ENCODE peak calls at places on chromosomes 4 and X, in seven cellular contexts. A is PC-3, Y is GM23248, W is MM.1S, N is hepatocyte, K is GM23338, B is HCT116. M is an unnamed sample.

GRCh38 chrX:102985182-102985581 is 48.1 kb downstream of the RAB40AL start:
- DNase-seq in B (no peak), W (no peak), A (peak), K (no peak), N (no peak), Y (no peak), M (no peak)

GRCh38 chr4:153509724-153510123 is 43.6 kb downstream of the TMEM131L start:
- DNase-seq in B (no peak), W (no peak), N (no peak), Y (no peak), A (peak), K (no peak), M (no peak)

GRCh38 chrX:73850124-73851013 is 287.4 kb downstream of the CHIC1 start:
- DNase-seq in Y (peak), W (peak), N (peak), A (peak), K (peak), B (peak), M (peak)

GRCh38 chr4:176805155-176805554 is 12.4 kb upstream of the VEGFC start:
- DNase-seq in K (no peak), W (no peak), A (no peak), N (no peak), B (no peak), Y (peak), M (no peak)

GRCh38 chrX:110032534-110033161 is 29.7 kb downstream of the TMEM164 start:
- DNase-seq in Y (peak), K (no peak), A (peak), B (no peak), W (no peak), N (no peak), M (no peak)

GRCh38 chr4:138405439-138405838 is 163.3 kb upstream of the SLC7A11 start:
- DNase-seq in K (no peak), Y (peak), B (no peak), W (peak), A (peak), N (peak), M (no peak)

GRCh38 chrX:49175435-49175834 is 3.7 kb downstream of the PLP2 start:
- DNase-seq in N (no peak), W (no peak), K (no peak), B (no peak), Y (no peak), A (no peak), M (no peak)

GRCh38 chr4:147103403-147103946 is 157.8 kb upstream of the TTC29 start:
- DNase-seq in A (peak), W (no peak), Y (peak), N (peak), B (no peak), K (no peak), M (no peak)

GRCh38 chr4:8886625-8887406 is 15.2 kb upstream of the HMX1 start:
- DNase-seq in W (no peak), K (no peak), A (peak), N (no peak), B (no peak), Y (peak), M (no peak)

GRCh38 chrX:71195959-71196727 is 26.9 kb upstream of the GJB1 start:
- DNase-seq in W (no peak), A (no peak), N (no peak), K (peak), B (no peak), Y (no peak), M (no peak)

GRCh38 chrX:22373094-22373493 is 100.4 kb downstream of the CBLL2 start:
- DNase-seq in K (no peak), B (no peak), N (no peak), A (no peak), Y (no peak), W (no peak), M (no peak)

GRCh38 chrX:103254171-103254824 is 657 bp downstream of the TCEAL8 start:
- DNase-seq in K (peak), N (peak), W (peak), A (peak), Y (peak), B (peak), M (peak)

GRCh38 chrX:23616361-23616760 is 50.9 kb upstream of the PRDX4 start:
- DNase-seq in A (peak), K (peak), W (peak), N (peak), B (no peak), Y (peak), M (peak)

GRCh38 chr4:4865705-4866123 is 6.2 kb downstream of the MSX1 start:
- DNase-seq in K (peak), W (no peak), Y (no peak), B (no peak), N (no peak), A (no peak), M (peak)

GRCh38 chr4:4864940-4865704 is 5.7 kb downstream of the MSX1 start:
- DNase-seq in A (no peak), W (no peak), B (no peak), N (peak), Y (no peak), K (peak), M (peak)

GRCh38 chr4:4867745-4868505 is 8.5 kb downstream of the MSX1 start:
- DNase-seq in B (no peak), W (no peak), K (no peak), N (peak), A (no peak), Y (no peak), M (peak)

GRCh38 chr4:4866833-4867744 is 7.6 kb downstream of the MSX1 start:
- DNase-seq in K (peak), W (no peak), Y (no peak), N (peak), A (no peak), B (no peak), M (peak)

GRCh38 chr4:4866124-4866832 is 6.8 kb downstream of the MSX1 start:
- DNase-seq in B (no peak), N (peak), A (no peak), Y (no peak), W (no peak), K (peak), M (peak)
- TF ChIP-seq EZH2 in B (no peak), N (no peak), A (no peak), Y (no peak), W (no peak), K (peak), M (no peak)

DNA sequence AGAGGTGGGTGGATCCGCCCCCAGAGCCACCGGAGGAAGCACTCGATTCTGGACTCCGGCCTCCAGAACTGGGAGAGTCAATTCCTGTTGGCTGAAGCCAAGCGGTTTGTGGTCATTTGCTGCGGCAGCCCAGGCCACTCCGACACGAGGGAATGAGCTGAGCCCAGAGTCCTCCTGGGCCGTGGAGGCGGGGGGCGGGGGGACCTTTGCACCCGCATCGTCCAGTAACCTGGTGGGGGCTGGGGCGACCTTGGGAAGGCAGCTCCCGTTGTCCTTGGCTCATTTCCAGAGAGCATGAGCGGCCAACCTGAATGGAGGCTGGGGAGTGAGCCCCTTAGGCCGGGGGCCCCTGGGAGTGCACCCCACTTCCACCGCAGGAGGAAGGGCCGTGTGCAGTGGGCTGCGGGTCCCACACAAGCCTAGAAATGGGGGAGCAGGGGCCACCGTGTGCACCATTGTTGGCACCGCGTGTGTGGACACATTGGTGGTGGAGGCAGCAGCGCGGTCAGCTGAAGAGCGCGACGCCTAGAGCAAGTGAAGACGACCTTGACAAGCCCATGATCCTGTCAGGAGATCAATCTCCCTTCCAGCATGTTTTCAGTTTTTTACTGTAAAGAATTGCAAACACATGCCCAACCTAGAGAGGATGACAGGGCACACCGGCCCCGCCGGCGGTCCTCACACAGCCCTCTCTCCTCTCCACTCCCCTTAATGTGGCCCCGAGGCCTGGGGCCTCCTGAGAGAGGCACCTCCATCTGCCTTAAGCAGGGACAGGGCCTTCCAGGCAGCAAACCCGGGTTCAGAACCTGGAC is 19.9 kb upstream of the DUSP9 start:
- DNase-seq in N (no peak), W (no peak), Y (no peak), K (no peak), B (no peak), A (no peak), M (no peak)
- TF ChIP-seq EZH2phosphoT487 in N (no peak), W (no peak), Y (no peak), K (no peak), B (no peak), A (no peak), M (no peak)

DNA sequence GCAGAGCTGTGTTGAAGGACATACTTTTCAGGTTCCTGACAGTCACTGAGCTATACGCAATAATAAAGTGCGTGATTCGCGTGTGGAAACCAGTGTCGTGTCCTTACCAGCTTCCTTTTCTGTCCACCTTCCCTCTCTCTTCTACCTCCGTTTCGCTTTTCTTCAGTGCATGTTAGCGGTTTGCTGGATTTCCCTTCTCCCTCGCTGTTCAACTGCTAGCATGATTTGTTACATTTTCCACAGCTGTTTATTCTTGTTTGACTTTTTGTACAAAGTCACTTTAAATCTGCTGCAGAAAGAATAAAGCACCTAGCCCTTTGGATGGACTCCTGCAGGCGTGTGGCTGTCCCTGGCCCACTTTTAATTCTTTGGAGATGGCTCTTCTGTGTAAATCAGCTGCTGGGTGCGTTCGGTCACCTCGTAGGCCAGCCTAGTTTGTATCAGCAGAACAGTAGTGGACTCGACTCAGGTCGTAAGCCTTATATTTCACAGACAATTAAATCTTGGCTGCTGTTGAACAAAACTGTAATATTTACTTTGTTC is 8.9 kb upstream of the HAND2 start:
- DNase-seq in W (no peak), K (peak), A (no peak), B (no peak), Y (peak), N (no peak), M (no peak)
- TF ChIP-seq EZH2 in W (no peak), K (peak), A (no peak), B (no peak), Y (no peak), N (no peak), M (no peak)

GRCh38 chr4:99405433-99406115 is 29.6 kb downstream of the ADH7 start:
- DNase-seq in A (peak), K (peak), N (peak), B (peak), Y (peak), W (peak), M (peak)
- TF ChIP-seq EZH2phosphoT487 in A (no peak), K (no peak), N (no peak), B (no peak), Y (no peak), W (no peak), M (no peak)

DNA sequence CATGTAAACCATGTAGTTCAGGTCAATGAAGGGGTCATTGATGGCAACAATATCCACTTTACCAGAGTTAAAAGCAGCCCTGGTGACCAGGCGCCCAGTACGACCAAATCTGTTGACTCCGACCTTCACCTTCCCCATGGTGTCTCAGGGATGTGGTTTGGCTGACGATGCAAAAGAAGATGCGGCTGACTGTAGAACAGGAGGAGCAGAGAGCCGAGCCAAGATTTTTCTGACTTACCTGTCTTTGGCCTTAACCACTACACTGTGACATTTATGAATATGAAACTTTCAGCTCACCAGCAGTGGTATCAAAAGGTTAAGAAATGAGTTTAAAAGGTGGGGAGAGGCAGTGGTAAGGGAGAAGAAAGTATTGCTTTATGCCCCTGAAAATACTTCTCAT is 309.8 kb downstream of the BCOR start:
- DNase-seq in Y (no peak), K (no peak), W (no peak), B (no peak), A (no peak), N (no peak), M (no peak)
- TF ChIP-seq EZH2 in Y (no peak), K (no peak), W (no peak), B (no peak), A (no peak), N (no peak), M (no peak)

DNA sequence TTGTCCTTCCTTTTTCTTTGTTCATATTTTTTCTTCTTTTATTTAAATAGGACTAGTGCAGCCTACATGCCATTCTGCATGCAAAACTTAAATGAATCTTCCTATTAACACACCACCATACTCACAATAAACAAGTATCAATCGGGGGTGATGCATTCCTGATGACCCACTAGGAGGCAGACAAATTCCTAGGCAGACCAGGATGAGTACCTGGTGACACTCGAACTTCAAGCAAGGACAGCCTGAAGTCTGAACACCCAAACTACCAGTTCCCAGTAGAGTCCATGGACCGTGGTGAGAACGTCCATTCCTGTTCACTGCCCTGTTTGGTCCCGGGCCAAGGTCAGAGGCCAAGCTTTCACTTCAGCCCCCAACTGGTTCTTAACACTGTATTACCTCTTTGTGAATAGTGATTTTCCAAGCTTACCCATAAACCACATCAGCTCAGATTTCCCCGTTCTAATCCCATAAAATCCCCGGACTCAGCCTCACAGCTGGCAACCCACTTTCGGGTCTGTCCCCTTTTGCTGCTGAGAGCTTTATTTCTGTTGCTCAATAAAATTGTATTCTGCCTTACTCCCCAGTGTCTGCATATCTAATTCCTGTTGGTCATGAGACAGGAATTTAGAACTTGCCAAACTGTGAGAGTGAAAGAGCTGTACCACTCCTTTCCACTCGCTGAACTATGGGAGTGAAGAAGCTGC is 1286.6 kb downstream of the FSTL5 start:
- DNase-seq in Y (no peak), N (no peak), K (peak), B (no peak), A (peak), W (no peak), M (peak)
- TF ChIP-seq EZH2phosphoT487 in Y (no peak), N (no peak), K (no peak), B (no peak), A (no peak), W (no peak), M (no peak)